ENCODE peak calls at places on chromosomes 12 and 14, in nine cellular contexts. One of them, this sample, is unnamed.

GRCh38 chr12:936377-937345 is 12.8 kb downstream of the RAD52 start:
- DNase-seq in activated T-cell treated with anti-CD3 and anti-CD28 coated beads for 48 hours: no peak
- DNase-seq in T-helper 9 cell: no peak
- DNase-seq in GM12892: no peak
- DNase-seq in DND-41: no peak
- DNase-seq in choroid plexus epithelial cell: no peak
- DNase-seq in T-helper 22 cell: no peak
- DNase-seq in GM23248: no peak
- DNase-seq in CD4-positive, CD25-positive, alpha-beta regulatory T cell: no peak
- DNase-seq in this sample: no peak

GRCh38 chr12:94988471-94988870 is 15.0 kb downstream of the NDUFA12 start:
- DNase-seq in choroid plexus epithelial cell: no peak
- DNase-seq in GM12892: no peak
- DNase-seq in GM23248: no peak
- DNase-seq in DND-41: no peak
- DNase-seq in T-helper 22 cell: no peak
- DNase-seq in activated T-cell treated with anti-CD3 and anti-CD28 coated beads for 48 hours: no peak
- DNase-seq in CD4-positive, CD25-positive, alpha-beta regulatory T cell: peak
- DNase-seq in T-helper 9 cell: no peak
- DNase-seq in this sample: no peak

GRCh38 chr14:54387328-54387727 is 9.5 kb upstream of the CDKN3 start:
- DNase-seq in DND-41: no peak
- DNase-seq in choroid plexus epithelial cell: no peak
- DNase-seq in GM23248: no peak
- DNase-seq in CD4-positive, CD25-positive, alpha-beta regulatory T cell: no peak
- DNase-seq in T-helper 22 cell: no peak
- DNase-seq in T-helper 9 cell: no peak
- DNase-seq in GM12892: no peak
- DNase-seq in activated T-cell treated with anti-CD3 and anti-CD28 coated beads for 48 hours: no peak
- DNase-seq in this sample: no peak

GRCh38 chr14:83217492-83217891 is 1683.8 kb upstream of the SEL1L start:
- DNase-seq in choroid plexus epithelial cell: peak
- DNase-seq in T-helper 22 cell: no peak
- DNase-seq in GM12892: no peak
- DNase-seq in CD4-positive, CD25-positive, alpha-beta regulatory T cell: no peak
- DNase-seq in DND-41: no peak
- DNase-seq in GM23248: peak
- DNase-seq in activated T-cell treated with anti-CD3 and anti-CD28 coated beads for 48 hours: no peak
- DNase-seq in T-helper 9 cell: no peak
- DNase-seq in this sample: peak

GRCh38 chr12:105480162-105480561 is 149.7 kb downstream of the C12orf75 start:
- DNase-seq in T-helper 22 cell: no peak
- DNase-seq in DND-41: no peak
- DNase-seq in GM23248: peak
- DNase-seq in activated T-cell treated with anti-CD3 and anti-CD28 coated beads for 48 hours: no peak
- DNase-seq in GM12892: no peak
- DNase-seq in choroid plexus epithelial cell: peak
- DNase-seq in CD4-positive, CD25-positive, alpha-beta regulatory T cell: no peak
- DNase-seq in T-helper 9 cell: no peak
- DNase-seq in this sample: no peak

GRCh38 chr12:124722871-124723270 is 140.8 kb downstream of the SCARB1 start:
- DNase-seq in choroid plexus epithelial cell: no peak
- DNase-seq in CD4-positive, CD25-positive, alpha-beta regulatory T cell: no peak
- DNase-seq in T-helper 9 cell: no peak
- DNase-seq in T-helper 22 cell: no peak
- DNase-seq in DND-41: no peak
- DNase-seq in GM12892: no peak
- DNase-seq in GM23248: peak
- DNase-seq in activated T-cell treated with anti-CD3 and anti-CD28 coated beads for 48 hours: no peak
- DNase-seq in this sample: peak

GRCh38 chr12:89919241-89919906 is 210.7 kb upstream of the ATP2B1 start:
- DNase-seq in activated T-cell treated with anti-CD3 and anti-CD28 coated beads for 48 hours: no peak
- DNase-seq in T-helper 22 cell: no peak
- DNase-seq in DND-41: no peak
- DNase-seq in CD4-positive, CD25-positive, alpha-beta regulatory T cell: no peak
- DNase-seq in T-helper 9 cell: no peak
- DNase-seq in choroid plexus epithelial cell: no peak
- DNase-seq in GM12892: no peak
- DNase-seq in GM23248: no peak
- DNase-seq in this sample: no peak

GRCh38 chr12:79690606-79691298 is at the start of gene PAWR:
- DNase-seq in T-helper 9 cell: no peak
- DNase-seq in CD4-positive, CD25-positive, alpha-beta regulatory T cell: peak
- DNase-seq in GM12892: peak
- DNase-seq in GM23248: peak
- DNase-seq in DND-41: no peak
- DNase-seq in activated T-cell treated with anti-CD3 and anti-CD28 coated beads for 48 hours: peak
- DNase-seq in T-helper 22 cell: no peak
- DNase-seq in choroid plexus epithelial cell: peak
- DNase-seq in this sample: peak

GRCh38 chr12:38930994-38931393 is 25.6 kb upstream of the CPNE8 start:
- DNase-seq in T-helper 9 cell: no peak
- DNase-seq in CD4-positive, CD25-positive, alpha-beta regulatory T cell: no peak
- DNase-seq in T-helper 22 cell: no peak
- DNase-seq in activated T-cell treated with anti-CD3 and anti-CD28 coated beads for 48 hours: no peak
- DNase-seq in DND-41: no peak
- DNase-seq in GM23248: no peak
- DNase-seq in choroid plexus epithelial cell: no peak
- DNase-seq in GM12892: no peak
- DNase-seq in this sample: no peak

GRCh38 chr14:74882103-74882920 is 596 bp downstream of the DLST start:
- DNase-seq in activated T-cell treated with anti-CD3 and anti-CD28 coated beads for 48 hours: no peak
- DNase-seq in DND-41: peak
- DNase-seq in GM12892: peak
- DNase-seq in T-helper 9 cell: peak
- DNase-seq in T-helper 22 cell: peak
- DNase-seq in choroid plexus epithelial cell: peak
- DNase-seq in CD4-positive, CD25-positive, alpha-beta regulatory T cell: peak
- DNase-seq in GM23248: peak
- DNase-seq in this sample: peak

GRCh38 chr12:22048351-22049041 is 2.5 kb downstream of the CMAS start:
- DNase-seq in GM12892: no peak
- DNase-seq in GM23248: no peak
- DNase-seq in T-helper 22 cell: no peak
- DNase-seq in activated T-cell treated with anti-CD3 and anti-CD28 coated beads for 48 hours: no peak
- DNase-seq in CD4-positive, CD25-positive, alpha-beta regulatory T cell: no peak
- DNase-seq in DND-41: no peak
- DNase-seq in T-helper 9 cell: no peak
- DNase-seq in choroid plexus epithelial cell: no peak
- DNase-seq in this sample: no peak

GRCh38 chr12:120094485-120094884 is 22.1 kb downstream of the RAB35 start:
- DNase-seq in GM12892: no peak
- DNase-seq in GM23248: no peak
- DNase-seq in T-helper 22 cell: no peak
- DNase-seq in DND-41: no peak
- DNase-seq in choroid plexus epithelial cell: no peak
- DNase-seq in CD4-positive, CD25-positive, alpha-beta regulatory T cell: no peak
- DNase-seq in activated T-cell treated with anti-CD3 and anti-CD28 coated beads for 48 hours: no peak
- DNase-seq in T-helper 9 cell: no peak
- DNase-seq in this sample: no peak

GRCh38 chr12:4056910-4057845 is 184.0 kb upstream of the PARP11 start:
- DNase-seq in DND-41: no peak
- DNase-seq in T-helper 22 cell: no peak
- DNase-seq in activated T-cell treated with anti-CD3 and anti-CD28 coated beads for 48 hours: no peak
- DNase-seq in GM12892: no peak
- DNase-seq in CD4-positive, CD25-positive, alpha-beta regulatory T cell: no peak
- DNase-seq in choroid plexus epithelial cell: no peak
- DNase-seq in GM23248: no peak
- DNase-seq in T-helper 9 cell: no peak
- DNase-seq in this sample: no peak

GRCh38 chr14:35897616-35898111 is 71.5 kb downstream of the BRMS1L start:
- DNase-seq in GM23248: no peak
- DNase-seq in CD4-positive, CD25-positive, alpha-beta regulatory T cell: no peak
- DNase-seq in T-helper 22 cell: no peak
- DNase-seq in activated T-cell treated with anti-CD3 and anti-CD28 coated beads for 48 hours: no peak
- DNase-seq in DND-41: peak
- DNase-seq in GM12892: no peak
- DNase-seq in T-helper 9 cell: no peak
- DNase-seq in choroid plexus epithelial cell: no peak
- DNase-seq in this sample: no peak

GRCh38 chr14:22276913-22277816 is 311.9 kb downstream of the DAD1 start:
- DNase-seq in activated T-cell treated with anti-CD3 and anti-CD28 coated beads for 48 hours: no peak
- DNase-seq in T-helper 22 cell: no peak
- DNase-seq in GM23248: peak
- DNase-seq in CD4-positive, CD25-positive, alpha-beta regulatory T cell: no peak
- DNase-seq in T-helper 9 cell: no peak
- DNase-seq in GM12892: no peak
- DNase-seq in DND-41: no peak
- DNase-seq in choroid plexus epithelial cell: peak
- DNase-seq in this sample: no peak

GRCh38 chr14:31829256-31829923 is 247.7 kb upstream of the ARHGAP5 start:
- DNase-seq in T-helper 22 cell: no peak
- DNase-seq in CD4-positive, CD25-positive, alpha-beta regulatory T cell: no peak
- DNase-seq in choroid plexus epithelial cell: peak
- DNase-seq in GM23248: peak
- DNase-seq in GM12892: no peak
- DNase-seq in T-helper 9 cell: no peak
- DNase-seq in DND-41: no peak
- DNase-seq in activated T-cell treated with anti-CD3 and anti-CD28 coated beads for 48 hours: no peak
- DNase-seq in this sample: peak

This sample was measured in fibroblast of gingiva.